ENCODE peak calls at places on chromosomes 7 and 10, in eight cellular contexts. C, W, J, F, K, N, O and S are unnamed samples.

GRCh38 chr10:111598433-111599059 is 521.7 kb downstream of the ADRA2A start:
- DNase-seq in J (peak; percentile 34), O (peak; percentile 23), W (peak; percentile 10), C (peak; percentile 6), N (peak; percentile 71), F (peak; percentile 1), K (peak; percentile 9), S (peak; percentile 7)

GRCh38 chr10:25758041-25758457 is 176.0 kb upstream of the MYO3A start:
- DNase-seq in W (peak; percentile 18), F (no peak), O (no peak), K (no peak), C (peak; percentile 5), N (no peak), J (peak; percentile 24), S (no peak)

GRCh38 chr10:73576178-73576889 is 14.8 kb downstream of the USP54 start:
- DNase-seq in F (no peak), N (peak; percentile 26), C (no peak), K (no peak), O (no peak), J (peak; percentile 48), W (no peak), S (no peak)

GRCh38 chr7:150936018-150936417 is 42.1 kb downstream of the KCNH2 start:
- DNase-seq in K (no peak), F (no peak), C (no peak), J (no peak), W (no peak), O (no peak), N (no peak), S (no peak)

GRCh38 chr7:113298501-113298900 is 180.1 kb upstream of the SMIM30 start:
- DNase-seq in F (no peak), N (no peak), K (no peak), W (no peak), J (no peak), O (no peak), C (no peak), S (no peak)

GRCh38 chr10:42926831-42927230 is 144.2 kb downstream of the BMS1 start:
- DNase-seq in C (no peak), K (no peak), F (no peak), J (peak; percentile 32), W (no peak), O (no peak), N (no peak), S (no peak)

GRCh38 chr10:123755061-123755460 is 88.9 kb downstream of the GPR26 start:
- DNase-seq in K (no peak), C (no peak), F (no peak), J (no peak), O (no peak), N (no peak), W (no peak), S (no peak)

GRCh38 chr7:106858618-106859532 is 6.2 kb upstream of the PIK3CG start:
- DNase-seq in O (no peak), F (no peak), W (no peak), J (peak; percentile 8), C (no peak), K (no peak), N (peak; percentile 14), S (no peak)

GRCh38 chr7:131501422-131501821 is 55.0 kb downstream of the PODXL start:
- DNase-seq in J (peak; percentile 66), F (no peak), W (no peak), K (peak; percentile 19), N (no peak), C (no peak), O (no peak), S (peak; percentile 67)

GRCh38 chr10:95573953-95574604 is 12.9 kb upstream of the SORBS1 start:
- DNase-seq in F (no peak), W (no peak), K (no peak), N (no peak), O (no peak), J (no peak), C (no peak), S (no peak)

GRCh38 chr10:72260215-72260587 is 13.5 kb upstream of the DDIT4 start:
- DNase-seq in W (no peak), N (no peak), J (no peak), F (no peak), O (no peak), K (no peak), C (no peak), S (no peak)

GRCh38 chr10:14010083-14010551 is 320.6 kb downstream of the FRMD4A start:
- DNase-seq in O (no peak), C (no peak), N (no peak), J (peak; percentile 67), W (no peak), K (no peak), F (no peak), S (no peak)

GRCh38 chr7:47373871-47374451 is 207.9 kb downstream of the TNS3 start:
- DNase-seq in N (no peak), W (no peak), O (no peak), C (no peak), F (no peak), J (no peak), K (no peak), S (no peak)

GRCh38 chr7:69049341-69049740 is 548.9 kb upstream of the AUTS2 start:
- DNase-seq in N (no peak), K (no peak), J (no peak), W (no peak), F (no peak), C (no peak), O (no peak), S (no peak)